ENCODE peak calls at places on chromosome 5, in nine cellular contexts. T is esophagus squamous epithelium, E is skeletal muscle cell, Y is iPS DF 6.9, U is H54, A is HepG2, M is fibroblast of lung, G is NCI-H774, S is hepatic stellate cell. V is an unnamed sample.

GRCh38 chr5:34699155-34700077 is 43.3 kb downstream of the RAI14 start:
- DNase-seq in Y (no peak), T (no peak), A (no peak), M (no peak), S (no peak), U (no peak), G (no peak), E (no peak), V (no peak)

GRCh38 chr5:142095651-142096330 is 12.8 kb upstream of the NDFIP1 start:
- DNase-seq in E (no peak), A (no peak), G (no peak), T (no peak), Y (no peak), M (no peak), S (no peak), U (no peak), V (no peak)

GRCh38 chr5:122500245-122501086 is 188.4 kb downstream of the SNCAIP start:
- DNase-seq in S (peak), A (peak), M (peak), E (peak), G (no peak), U (peak), T (no peak), Y (peak), V (peak)

GRCh38 chr5:166370928-166371690 is 1920.3 kb upstream of the WWC1 start:
- DNase-seq in Y (no peak), M (peak), S (no peak), E (no peak), A (no peak), T (no peak), U (no peak), G (peak), V (no peak)

GRCh38 chr5:136033848-136034247 is 5.1 kb downstream of the TGFBI start:
- DNase-seq in G (no peak), S (no peak), M (peak), E (no peak), T (no peak), A (no peak), U (no peak), Y (no peak), V (no peak)

GRCh38 chr5:18113724-18114123 is 479.5 kb downstream of the TAF11L14 start:
- DNase-seq in U (no peak), G (peak), A (no peak), Y (no peak), T (no peak), M (peak), S (no peak), E (no peak), V (no peak)

GRCh38 chr5:91307023-91307422 is 76.1 kb downstream of the ARRDC3 start:
- DNase-seq in T (no peak), A (no peak), G (no peak), E (peak), M (peak), S (peak), U (no peak), Y (no peak), V (no peak)

GRCh38 chr5:93793159-93793781 is 51.9 kb upstream of the POU5F2 start:
- DNase-seq in E (no peak), T (no peak), S (no peak), G (no peak), Y (no peak), M (no peak), U (no peak), A (no peak), V (no peak)

GRCh38 chr5:76956033-76956432 is 3.2 kb downstream of the CRHBP start:
- DNase-seq in T (no peak), E (no peak), A (no peak), M (no peak), Y (no peak), U (no peak), G (no peak), S (no peak), V (no peak)

GRCh38 chr5:1568201-1568979 is 44.6 kb upstream of the LPCAT1 start:
- DNase-seq in Y (no peak), A (peak), U (no peak), T (no peak), M (peak), G (no peak), E (peak), S (peak), V (no peak)

GRCh38 chr5:131795879-131796792 is 681 bp downstream of the FNIP1 start:
- DNase-seq in S (peak), A (peak), G (peak), T (peak), Y (no peak), U (peak), E (no peak), M (peak), V (peak)

GRCh38 chr5:5381259-5382006 is 41.0 kb upstream of the ICE1 start:
- DNase-seq in A (no peak), Y (no peak), U (no peak), E (no peak), M (no peak), G (no peak), S (no peak), T (no peak), V (no peak)

GRCh38 chr5:82735160-82735789 is 341.9 kb downstream of the TMEM167A start:
- DNase-seq in A (peak), T (no peak), U (no peak), Y (no peak), G (no peak), M (peak), E (no peak), S (no peak), V (no peak)

GRCh38 chr5:157057459-157058370 is 1.2 kb downstream of the HAVCR1 start:
- DNase-seq in T (no peak), U (no peak), A (no peak), G (no peak), E (no peak), M (no peak), Y (no peak), S (no peak), V (no peak)

GRCh38 chr5:5340206-5340729 is 82.2 kb upstream of the ICE1 start:
- DNase-seq in U (peak), M (peak), T (no peak), G (no peak), E (peak), Y (peak), A (peak), S (peak), V (peak)

GRCh38 chr5:145350501-145350900 is 484.6 kb downstream of the PRELID2 start:
- DNase-seq in G (no peak), M (peak), A (no peak), E (peak), Y (no peak), S (no peak), T (no peak), U (no peak), V (no peak)

GRCh38 chr5:118888556-118888955 is 99.8 kb downstream of the DTWD2 start:
- DNase-seq in A (no peak), U (no peak), E (no peak), S (no peak), T (no peak), Y (no peak), M (no peak), G (no peak), V (no peak)

GRCh38 chr5:173499471-173500212 is 116.8 kb downstream of the BOD1 start:
- DNase-seq in S (no peak), G (peak), E (no peak), Y (no peak), U (no peak), A (peak), M (no peak), T (no peak), V (peak)

GRCh38 chr5:149114403-149115312 is 26.6 kb upstream of the ABLIM3 start:
- DNase-seq in U (peak), E (peak), T (no peak), Y (peak), A (peak), M (peak), S (peak), G (peak), V (peak)

GRCh38 chr5:39092581-39093350 is 18.6 kb upstream of the RICTOR start:
- DNase-seq in Y (no peak), U (no peak), A (no peak), E (no peak), M (peak), T (no peak), G (no peak), S (no peak), V (no peak)